ENCODE peak calls at places on chromosome 6, in nine cellular contexts. B is RPMI8226; E is amygdala; K is activated naive CD8-positive, alpha-beta T cell treated with anti-CD3 and anti-CD28 coated beads, Interleukin-2, amount 50 U/mL, for 24 hours; Z is T follicular helper cell; O is adrenal gland; R is colonic mucosa; T is cardiac fibroblast; V is AG20443. M is an unnamed sample.

GRCh38 chr6:49743427-49743826 is 761 bp downstream of the CRISP3 start:
- DNase-seq in B (no peak), E (no peak), K (no peak), Z (no peak), O (no peak), R (no peak), T (no peak), V (no peak), M (no peak)

GRCh38 chr6:90645634-90646033 is 58.8 kb upstream of the MAP3K7 start:
- DNase-seq in B (no peak), E (no peak), K (no peak), Z (no peak), O (no peak), R (no peak), T (no peak), V (no peak), M (no peak)

GRCh38 chr6:106637718-106638341 is 8.5 kb downstream of the QRSL1 start:
- DNase-seq in B (no peak), E (no peak), K (no peak), Z (no peak), O (no peak), R (no peak), T (no peak), V (no peak), M (no peak)

GRCh38 chr6:42417641-42418112 is 34.0 kb downstream of the TRERF1 start:
- DNase-seq in B (no peak), E (no peak), K (peak; percentile 52), Z (no peak), O (no peak), R (no peak), T (no peak), V (no peak), M (no peak)

GRCh38 chr6:88808381-88808780 is 155.0 kb downstream of the RNGTT start:
- DNase-seq in B (no peak), E (no peak), K (no peak), Z (no peak), O (no peak), R (no peak), T (no peak), V (no peak), M (no peak)

GRCh38 chr6:153108320-153108719 is 22.8 kb downstream of the RGS17 start:
- DNase-seq in B (no peak), E (no peak), K (no peak), Z (no peak), O (no peak), R (no peak), T (peak; percentile 54), V (peak; percentile 52), M (no peak)

GRCh38 chr6:152267967-152268845 is 369.0 kb downstream of the SYNE1 start:
- DNase-seq in B (peak; percentile 31), E (no peak), K (no peak), Z (no peak), O (peak; percentile 36), R (no peak), T (peak; percentile 52), V (peak; percentile 26), M (no peak)

GRCh38 chr6:169131356-169131755 is 122.3 kb downstream of the THBS2 start:
- DNase-seq in B (no peak), E (peak; percentile 16), K (no peak), Z (no peak), O (no peak), R (no peak), T (no peak), V (no peak), M (no peak)

GRCh38 chr6:3696525-3696924 is 55.0 kb downstream of the PXDC1 start:
- DNase-seq in B (peak; percentile 49), E (no peak), K (no peak), Z (no peak), O (no peak), R (no peak), T (peak; percentile 51), V (peak; percentile 23), M (no peak)

GRCh38 chr6:42449917-42450313 is 1.8 kb downstream of the TRERF1 start:
- DNase-seq in B (no peak), E (no peak), K (no peak), Z (no peak), O (no peak), R (no peak), T (peak; percentile 21), V (no peak), M (no peak)

GRCh38 chr6:51818520-51819022 is 268.8 kb downstream of the PKHD1 start:
- DNase-seq in B (no peak), E (no peak), K (no peak), Z (no peak), O (no peak), R (no peak), T (no peak), V (no peak), M (no peak)